ENCODE peak calls at places on chromosomes 7 and 10, in six cellular contexts. B is HCT116, Y is GM12878, G is HepG2, I is K562, U is H1. M is an unnamed sample.

GRCh38 chr10:103102195-103102594 is 90.9 kb downstream of the NT5C2 start:
- DNase-seq in B (no peak), U (no peak), G (no peak), I (no peak), Y (no peak), M (no peak)

GRCh38 chr10:12717981-12718707 is 283.4 kb downstream of the CCDC3 start:
- DNase-seq in Y (no peak), B (no peak), G (peak; percentile 4), U (no peak), I (no peak), M (no peak)

GRCh38 chr10:10160821-10161312 is 856.8 kb upstream of the CELF2 start:
- DNase-seq in Y (no peak), G (no peak), B (no peak), U (no peak), I (no peak), M (no peak)

GRCh38 chr10:32972929-32973328 is 14.9 kb upstream of the ITGB1 start:
- DNase-seq in U (no peak), G (no peak), B (no peak), I (no peak), Y (no peak), M (no peak)

GRCh38 chr10:86779267-86780017 is 23.0 kb downstream of the BMPR1A start:
- DNase-seq in U (no peak), Y (no peak), I (no peak), G (no peak), B (no peak), M (no peak)

GRCh38 chr7:90412458-90413184 is 9.4 kb downstream of the CLDN12 start:
- DNase-seq in B (peak; percentile 15), Y (no peak), U (peak; percentile 57), G (peak; percentile 44), I (no peak), M (no peak)

GRCh38 chr10:80159166-80159888 is 26.8 kb downstream of the PLAC9 start:
- DNase-seq in U (no peak), I (no peak), B (no peak), G (no peak), Y (no peak), M (no peak)

GRCh38 chr10:120632936-120633335 is 175.9 kb downstream of the PLPP4 start:
- DNase-seq in U (no peak), I (no peak), B (no peak), G (no peak), Y (no peak), M (no peak)

GRCh38 chr7:79386688-79387422 is 66.6 kb downstream of the MAGI2 start:
- DNase-seq in Y (no peak), I (no peak), U (no peak), B (no peak), G (no peak), M (no peak)
- TF ChIP-seq ZNF274 in Y (no peak), I (no peak), U (no peak), B (no peak), G (no peak), M (no peak)

DNA sequence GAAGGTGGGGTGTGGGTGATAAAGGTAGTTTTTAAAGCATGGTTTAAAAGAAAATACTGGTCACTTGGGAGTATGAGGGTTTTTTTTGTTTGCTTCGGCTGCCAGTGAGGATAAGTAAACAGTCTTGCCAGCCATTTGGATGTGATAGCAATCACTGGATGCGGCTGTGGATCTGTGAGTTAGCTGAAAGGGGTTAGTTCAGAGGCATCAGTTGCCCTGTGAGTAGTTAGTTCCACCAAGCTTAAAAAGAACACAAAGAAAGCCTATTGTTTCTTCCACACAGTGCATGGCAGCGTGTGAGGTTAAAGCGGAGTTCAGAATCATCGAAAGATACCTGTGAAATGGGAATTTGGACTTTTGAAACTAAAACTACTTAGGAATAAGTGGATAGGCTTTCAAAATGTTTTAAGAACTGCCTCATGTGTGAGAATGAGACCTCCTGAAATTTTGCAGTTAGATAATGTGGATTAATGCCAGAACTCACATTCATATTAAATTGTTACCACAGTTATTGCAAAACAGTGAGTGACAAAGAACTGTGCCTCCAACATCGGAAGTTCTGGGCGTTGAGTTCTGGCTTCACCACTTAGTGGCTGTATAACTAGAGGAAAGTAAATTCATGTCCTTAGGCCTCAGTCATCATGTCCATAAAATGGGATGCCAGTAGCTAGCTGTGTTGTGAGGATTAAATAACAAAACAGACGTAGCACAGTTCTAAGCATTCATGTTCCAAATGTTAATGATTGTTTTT is 31.2 kb downstream of the KIAA1217 start:
- DNase-seq in G (peak; percentile 39), Y (no peak), I (no peak), U (no peak), B (no peak), M (no peak)
- TF ChIP-seq ZNF274 in G (no peak), Y (no peak), I (no peak), U (no peak), B (no peak), M (no peak)

GRCh38 chr10:7572435-7572834 is 94.3 kb downstream of the ITIH5 start:
- DNase-seq in Y (no peak), B (no peak), G (no peak), U (no peak), I (no peak), M (no peak)
- TF ChIP-seq ZNF274 in Y (no peak), B (no peak), G (no peak), U (no peak), I (no peak), M (no peak)

GRCh38 chr7:157750291-157750690 is 413.5 kb downstream of the DNAJB6 start:
- DNase-seq in I (no peak), U (no peak), Y (no peak), G (no peak), B (no peak), M (no peak)
- TF ChIP-seq ZNF274 in I (no peak), U (no peak), Y (no peak), G (no peak), B (no peak), M (no peak)

GRCh38 chr7:84372155-84372621 is 177.6 kb upstream of the SEMA3A start:
- DNase-seq in U (no peak), I (no peak), B (peak; percentile 3), G (no peak), Y (no peak), M (no peak)
- TF ChIP-seq ZNF274 in U (no peak), I (no peak), B (no peak), G (no peak), Y (no peak), M (no peak)

GRCh38 chr10:28429573-28430216 is 103.2 kb upstream of the WAC start:
- DNase-seq in G (peak; percentile 59), U (peak; percentile 33), Y (no peak), I (peak; percentile 12), B (peak; percentile 8), M (no peak)
- TF ChIP-seq ZNF274 in G (no peak), U (no peak), Y (no peak), I (no peak), B (no peak), M (no peak)

DNA sequence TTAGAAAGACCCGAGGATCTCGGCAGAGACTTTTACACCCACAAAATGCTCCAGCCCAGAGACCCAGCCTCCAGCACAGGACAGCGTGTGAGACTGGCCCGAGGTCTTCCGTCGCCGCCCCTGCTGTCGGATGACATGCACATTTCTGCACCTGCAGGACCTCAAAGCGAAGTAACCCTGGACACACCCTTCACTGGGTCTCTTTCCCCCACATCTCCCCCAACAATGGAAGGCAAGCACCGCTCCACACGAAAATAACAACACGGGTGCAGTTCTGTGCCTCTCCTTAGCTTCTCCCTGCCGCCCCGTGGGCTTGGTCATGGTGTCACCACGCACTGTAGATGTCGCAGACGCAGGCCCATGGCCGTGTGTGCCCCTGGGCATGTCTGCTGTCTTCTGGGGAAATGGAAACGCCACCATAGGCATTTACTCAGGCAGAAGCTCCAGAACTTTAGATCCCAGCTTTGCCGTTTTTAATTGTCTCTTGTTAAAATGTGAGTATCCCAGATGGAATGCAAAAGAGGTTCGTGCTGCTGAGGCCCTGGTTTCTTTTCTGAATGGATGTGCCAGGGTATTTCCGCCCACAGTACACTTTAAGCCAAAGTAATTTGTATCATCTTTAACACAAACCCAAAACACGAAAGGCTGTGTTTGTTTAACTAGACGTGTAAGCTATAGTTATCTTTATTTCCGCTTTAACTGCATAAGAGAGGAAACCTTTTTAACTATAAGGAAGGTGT is 237.9 kb downstream of the MGMT start:
- DNase-seq in I (no peak), Y (no peak), U (no peak), G (no peak), B (no peak), M (no peak)
- TF ChIP-seq ZNF274 in I (no peak), Y (no peak), U (no peak), G (no peak), B (no peak), M (no peak)

M was measured in NT2/D1.